ENCODE peak calls at places on chromosomes 13 and 19, in nine cellular contexts. One of them, this sample, is unnamed.

GRCh38 chr19:55284405-55285058 is 735 bp downstream of the BRSK1 start:
- DNase-seq in T-helper 9 cell: no peak
- DNase-seq in HCT116: no peak
- DNase-seq in stromal cell of bone marrow: no peak
- DNase-seq in GM03348: no peak
- DNase-seq in H54: no peak
- DNase-seq in dorsolateral prefrontal cortex: no peak
- DNase-seq in fibroblast of pulmonary artery: no peak
- DNase-seq in body of pancreas: no peak
- DNase-seq in this sample: no peak

GRCh38 chr13:96650301-96650886 is 343.9 kb downstream of the OXGR1 start:
- DNase-seq in fibroblast of pulmonary artery: peak
- DNase-seq in T-helper 9 cell: no peak
- DNase-seq in GM03348: no peak
- DNase-seq in HCT116: peak
- DNase-seq in stromal cell of bone marrow: no peak
- DNase-seq in H54: peak
- DNase-seq in body of pancreas: no peak
- DNase-seq in dorsolateral prefrontal cortex: no peak
- DNase-seq in this sample: no peak

GRCh38 chr19:16576690-16577530 is 4.7 kb upstream of the SLC35E1 start:
- DNase-seq in T-helper 9 cell: no peak
- DNase-seq in H54: no peak
- DNase-seq in fibroblast of pulmonary artery: no peak
- DNase-seq in body of pancreas: no peak
- DNase-seq in GM03348: no peak
- DNase-seq in HCT116: no peak
- DNase-seq in dorsolateral prefrontal cortex: no peak
- DNase-seq in stromal cell of bone marrow: no peak
- DNase-seq in this sample: no peak

GRCh38 chr19:40740747-40741146 is 9.5 kb downstream of the ACTMAP start:
- DNase-seq in GM03348: peak
- DNase-seq in T-helper 9 cell: no peak
- DNase-seq in fibroblast of pulmonary artery: no peak
- DNase-seq in HCT116: no peak
- DNase-seq in body of pancreas: no peak
- DNase-seq in dorsolateral prefrontal cortex: peak
- DNase-seq in stromal cell of bone marrow: peak
- DNase-seq in H54: no peak
- DNase-seq in this sample: no peak

GRCh38 chr19:16324384-16325160 is at the start of gene KLF2:
- DNase-seq in dorsolateral prefrontal cortex: peak
- DNase-seq in body of pancreas: peak
- DNase-seq in H54: peak
- DNase-seq in GM03348: peak
- DNase-seq in fibroblast of pulmonary artery: peak
- DNase-seq in HCT116: peak
- DNase-seq in T-helper 9 cell: peak
- DNase-seq in stromal cell of bone marrow: peak
- DNase-seq in this sample: peak

GRCh38 chr19:18996351-18996750 is 37.0 kb downstream of the SUGP2 start:
- DNase-seq in H54: no peak
- DNase-seq in fibroblast of pulmonary artery: no peak
- DNase-seq in body of pancreas: no peak
- DNase-seq in dorsolateral prefrontal cortex: no peak
- DNase-seq in stromal cell of bone marrow: no peak
- DNase-seq in HCT116: no peak
- DNase-seq in T-helper 9 cell: no peak
- DNase-seq in GM03348: no peak
- DNase-seq in this sample: no peak

GRCh38 chr13:99996177-99996705 is 14.7 kb downstream of the ZIC2 start:
- DNase-seq in H54: no peak
- DNase-seq in GM03348: no peak
- DNase-seq in body of pancreas: no peak
- DNase-seq in fibroblast of pulmonary artery: peak
- DNase-seq in dorsolateral prefrontal cortex: no peak
- DNase-seq in T-helper 9 cell: no peak
- DNase-seq in HCT116: no peak
- DNase-seq in stromal cell of bone marrow: no peak
- DNase-seq in this sample: no peak

GRCh38 chr19:18865106-18865972 is 30.6 kb downstream of the CERS1 start:
- DNase-seq in GM03348: no peak
- DNase-seq in T-helper 9 cell: no peak
- DNase-seq in H54: no peak
- DNase-seq in HCT116: no peak
- DNase-seq in fibroblast of pulmonary artery: no peak
- DNase-seq in stromal cell of bone marrow: no peak
- DNase-seq in dorsolateral prefrontal cortex: no peak
- DNase-seq in body of pancreas: no peak
- DNase-seq in this sample: no peak

GRCh38 chr19:30342901-30343300 is 29.3 kb upstream of the ZNF536 start:
- DNase-seq in stromal cell of bone marrow: no peak
- DNase-seq in HCT116: no peak
- DNase-seq in dorsolateral prefrontal cortex: no peak
- DNase-seq in GM03348: no peak
- DNase-seq in fibroblast of pulmonary artery: no peak
- DNase-seq in body of pancreas: no peak
- DNase-seq in T-helper 9 cell: no peak
- DNase-seq in H54: no peak
- DNase-seq in this sample: no peak

GRCh38 chr13:94110011-94110410 is 369.5 kb downstream of the DCT start:
- DNase-seq in fibroblast of pulmonary artery: no peak
- DNase-seq in T-helper 9 cell: no peak
- DNase-seq in GM03348: no peak
- DNase-seq in dorsolateral prefrontal cortex: no peak
- DNase-seq in H54: no peak
- DNase-seq in HCT116: no peak
- DNase-seq in body of pancreas: no peak
- DNase-seq in stromal cell of bone marrow: no peak
- DNase-seq in this sample: no peak

GRCh38 chr13:20410726-20411125 is 114.9 kb downstream of the CRYL1 start:
- DNase-seq in H54: no peak
- DNase-seq in HCT116: no peak
- DNase-seq in body of pancreas: no peak
- DNase-seq in T-helper 9 cell: no peak
- DNase-seq in GM03348: no peak
- DNase-seq in stromal cell of bone marrow: no peak
- DNase-seq in dorsolateral prefrontal cortex: no peak
- DNase-seq in fibroblast of pulmonary artery: no peak
- DNase-seq in this sample: no peak

GRCh38 chr13:99995503-99996176 is 14.1 kb downstream of the ZIC2 start:
- DNase-seq in GM03348: no peak
- DNase-seq in HCT116: no peak
- DNase-seq in H54: no peak
- DNase-seq in stromal cell of bone marrow: no peak
- DNase-seq in dorsolateral prefrontal cortex: no peak
- DNase-seq in fibroblast of pulmonary artery: peak
- DNase-seq in T-helper 9 cell: no peak
- DNase-seq in body of pancreas: no peak
- DNase-seq in this sample: no peak

GRCh38 chr19:45507864-45508680 is 793 bp downstream of the VASP start:
- DNase-seq in stromal cell of bone marrow: no peak
- DNase-seq in fibroblast of pulmonary artery: no peak
- DNase-seq in H54: no peak
- DNase-seq in GM03348: peak
- DNase-seq in body of pancreas: peak
- DNase-seq in dorsolateral prefrontal cortex: no peak
- DNase-seq in HCT116: no peak
- DNase-seq in T-helper 9 cell: peak
- DNase-seq in this sample: no peak

GRCh38 chr19:18322318-18322758 is 538 bp downstream of the LSM4 start:
- DNase-seq in dorsolateral prefrontal cortex: no peak
- DNase-seq in HCT116: no peak
- DNase-seq in stromal cell of bone marrow: no peak
- DNase-seq in fibroblast of pulmonary artery: peak
- DNase-seq in GM03348: peak
- DNase-seq in H54: no peak
- DNase-seq in body of pancreas: no peak
- DNase-seq in T-helper 9 cell: no peak
- DNase-seq in this sample: peak

GRCh38 chr19:5775668-5776309 is 8.8 kb downstream of the PRR22 start:
- DNase-seq in HCT116: no peak
- DNase-seq in body of pancreas: no peak
- DNase-seq in stromal cell of bone marrow: no peak
- DNase-seq in H54: no peak
- DNase-seq in dorsolateral prefrontal cortex: no peak
- DNase-seq in T-helper 9 cell: no peak
- DNase-seq in fibroblast of pulmonary artery: peak
- DNase-seq in GM03348: peak
- DNase-seq in this sample: no peak

GRCh38 chr19:51490676-51491075 is 10.9 kb downstream of the SIGLEC12 start:
- DNase-seq in H54: no peak
- DNase-seq in GM03348: no peak
- DNase-seq in dorsolateral prefrontal cortex: no peak
- DNase-seq in T-helper 9 cell: no peak
- DNase-seq in HCT116: no peak
- DNase-seq in fibroblast of pulmonary artery: no peak
- DNase-seq in stromal cell of bone marrow: no peak
- DNase-seq in body of pancreas: no peak
- DNase-seq in this sample: no peak

GRCh38 chr19:52516191-52516590 is 11.3 kb upstream of the ZNF808 start:
- DNase-seq in fibroblast of pulmonary artery: no peak
- DNase-seq in HCT116: no peak
- DNase-seq in stromal cell of bone marrow: no peak
- DNase-seq in body of pancreas: no peak
- DNase-seq in T-helper 9 cell: no peak
- DNase-seq in H54: no peak
- DNase-seq in GM03348: no peak
- DNase-seq in dorsolateral prefrontal cortex: no peak
- DNase-seq in this sample: no peak

GRCh38 chr19:10568826-10569651 is at the start of gene CDKN2D:
- DNase-seq in stromal cell of bone marrow: peak
- DNase-seq in T-helper 9 cell: peak
- DNase-seq in body of pancreas: peak
- DNase-seq in HCT116: peak
- DNase-seq in dorsolateral prefrontal cortex: peak
- DNase-seq in fibroblast of pulmonary artery: peak
- DNase-seq in H54: peak
- DNase-seq in GM03348: peak
- DNase-seq in this sample: peak

GRCh38 chr13:33999830-34000605 is 182.1 kb downstream of the RFC3 start:
- DNase-seq in stromal cell of bone marrow: no peak
- DNase-seq in body of pancreas: no peak
- DNase-seq in fibroblast of pulmonary artery: no peak
- DNase-seq in GM03348: no peak
- DNase-seq in T-helper 9 cell: no peak
- DNase-seq in HCT116: no peak
- DNase-seq in H54: no peak
- DNase-seq in dorsolateral prefrontal cortex: no peak
- DNase-seq in this sample: no peak